ENCODE peak calls at places on chromosomes 1 and 21, in six cellular contexts. F is fibroblast of pulmonary artery; J is IMR-90; W is left ventricle myocardium inferior; M is CD8-positive, alpha-beta memory T cell; O is naive thymus-derived CD4-positive, alpha-beta T cell. Q is an unnamed sample.

GRCh38 chr1:59994302-59995198 is 68.0 kb upstream of the CYP2J2 start:
- DNase-seq in O (no peak), F (peak; percentile 75), M (no peak), W (no peak), J (no peak), Q (no peak)

GRCh38 chr1:179773264-179773663 is 30.2 kb downstream of the FAM163A start:
- DNase-seq in M (no peak), J (no peak), O (no peak), F (no peak), W (no peak), Q (no peak)

GRCh38 chr1:10613340-10613739 is 138.6 kb downstream of the PEX14 start:
- DNase-seq in J (no peak), M (no peak), O (no peak), F (no peak), W (no peak), Q (no peak)

GRCh38 chr1:27605796-27606707 is 2.1 kb upstream of the AHDC1 start:
- DNase-seq in O (peak; percentile 56), W (no peak), F (peak; percentile 73), M (no peak), J (peak; percentile 63), Q (peak; percentile 76)

GRCh38 chr1:41687007-41687406 is 202.5 kb upstream of the EDN2 start:
- DNase-seq in M (no peak), O (no peak), F (no peak), J (no peak), W (no peak), Q (no peak)

GRCh38 chr1:6222644-6223043 is 13.1 kb downstream of the ICMT start:
- DNase-seq in J (peak; percentile 31), F (peak; percentile 55), W (peak; percentile 72), M (no peak), O (no peak), Q (no peak)

GRCh38 chr1:110743397-110743796 is 68.7 kb upstream of the KCNA3 start:
- DNase-seq in M (no peak), J (no peak), W (no peak), F (no peak), O (no peak), Q (no peak)

GRCh38 chr1:27891196-27891889 is 19.0 kb downstream of the THEMIS2 start:
- DNase-seq in F (no peak), J (no peak), O (peak; percentile 51), W (no peak), M (no peak), Q (no peak)

GRCh38 chr1:184970691-184971161 is 3.6 kb downstream of the NIBAN1 start:
- DNase-seq in J (peak; percentile 59), W (no peak), O (no peak), F (peak; percentile 49), M (no peak), Q (no peak)

GRCh38 chr1:11784993-11785769 is 20.6 kb downstream of the MTHFR start:
- DNase-seq in J (peak; percentile 21), F (peak; percentile 60), M (peak; percentile 14), W (peak; percentile 78), O (no peak), Q (peak; percentile 40)

GRCh38 chr1:179156026-179156425 is 73.5 kb downstream of the ABL2 start:
- DNase-seq in J (no peak), O (no peak), M (no peak), F (no peak), W (no peak), Q (no peak)

GRCh38 chr1:233166896-233167295 is 128.6 kb downstream of the PCNX2 start:
- DNase-seq in J (no peak), O (no peak), M (no peak), W (no peak), F (peak; percentile 81), Q (no peak)

GRCh38 chr1:52634111-52634510 is 1.1 kb downstream of the SHISAL2A start:
- DNase-seq in W (no peak), F (no peak), M (no peak), O (no peak), J (no peak), Q (no peak)

GRCh38 chr1:27011976-27012563 is 580 bp downstream of the TENT5B start:
- DNase-seq in J (no peak), O (no peak), M (no peak), W (no peak), F (no peak), Q (no peak)

GRCh38 chr1:99963041-99963795 is 6.6 kb upstream of the SLC35A3 start:
- DNase-seq in O (no peak), J (peak; percentile 73), M (no peak), F (peak; percentile 71), W (no peak), Q (no peak)

GRCh38 chr1:12637693-12638092 is 6.2 kb upstream of the AADACL4 start:
- DNase-seq in O (no peak), F (no peak), W (no peak), M (no peak), J (no peak), Q (no peak)

GRCh38 chr1:52686830-52687229 is 11.3 kb downstream of the COA7 start:
- DNase-seq in O (no peak), W (no peak), M (no peak), J (no peak), F (no peak), Q (no peak)

GRCh38 chr1:16249838-16250241 is 12.9 kb upstream of the CPLANE2 start:
- DNase-seq in O (no peak), J (peak; percentile 76), F (peak; percentile 92), M (no peak), W (no peak), Q (no peak)

GRCh38 chr1:150110066-150110465 is 39.6 kb upstream of the PLEKHO1 start:
- DNase-seq in J (no peak), W (no peak), F (no peak), O (peak; percentile 10), M (no peak), Q (no peak)

GRCh38 chr1:178810585-178810984 is 60.3 kb downstream of the ANGPTL1 start:
- DNase-seq in F (no peak), W (no peak), M (no peak), O (no peak), J (no peak), Q (no peak)

GRCh38 chr1:206048582-206048981 is 4.4 kb upstream of the RHEX start:
- DNase-seq in W (no peak), J (no peak), O (no peak), M (no peak), F (no peak), Q (no peak)

GRCh38 chr1:27562021-27562420 is 41.9 kb downstream of the AHDC1 start:
- DNase-seq in M (no peak), W (peak; percentile 20), O (no peak), J (no peak), F (no peak), Q (no peak)

GRCh38 chr1:104648269-104648691 is 898.6 kb downstream of the AMY1C start:
- DNase-seq in M (no peak), F (peak; percentile 2), W (no peak), O (no peak), J (no peak), Q (peak; percentile 7)

DNA sequence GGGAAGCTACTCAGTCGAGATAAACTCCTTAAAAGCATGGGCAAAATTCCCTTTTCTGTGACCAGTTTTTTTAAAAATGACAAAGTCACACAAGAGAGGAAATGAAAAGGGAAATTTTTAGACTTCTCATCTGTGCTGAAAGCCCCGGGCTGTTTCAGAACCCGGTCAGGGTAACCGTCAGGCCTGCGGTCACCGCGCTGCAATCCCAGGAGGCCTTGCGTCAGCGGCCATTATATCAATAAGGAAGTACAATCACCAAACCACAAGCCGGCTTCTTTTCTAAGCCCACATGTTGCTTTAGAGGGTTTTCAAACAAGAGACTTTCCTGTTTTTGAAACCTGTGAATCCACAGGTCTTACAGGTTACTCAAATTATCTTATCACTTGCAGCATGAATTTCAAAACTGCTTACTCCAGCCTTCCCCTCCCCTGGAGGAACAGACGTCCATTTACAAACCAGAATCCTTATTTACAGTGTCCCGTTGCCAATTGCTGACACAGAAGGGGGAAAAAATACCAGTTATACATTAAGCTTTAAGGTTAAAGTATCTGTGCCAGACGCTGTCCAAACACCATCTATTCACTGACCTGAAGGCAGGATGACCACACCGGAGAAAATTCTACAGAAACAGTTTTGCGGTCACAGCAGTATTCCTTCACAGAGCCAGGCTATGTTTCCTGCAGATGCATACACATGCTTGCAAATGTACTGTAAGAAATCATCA is 165.3 kb downstream of the TOMM20 start:
- DNase-seq in M (peak; percentile 74), F (peak; percentile 87), J (peak; percentile 95), W (peak; percentile 82), O (peak; percentile 79), Q (no peak)
- H3K4me3 ChIP-seq in M (peak overlapping the region; percentile 35), F (no peak overlapping the region), J (no peak overlapping the region), W (no peak overlapping the region), O (peak overlapping the region; percentile 41), Q (no peak overlapping the region)

DNA sequence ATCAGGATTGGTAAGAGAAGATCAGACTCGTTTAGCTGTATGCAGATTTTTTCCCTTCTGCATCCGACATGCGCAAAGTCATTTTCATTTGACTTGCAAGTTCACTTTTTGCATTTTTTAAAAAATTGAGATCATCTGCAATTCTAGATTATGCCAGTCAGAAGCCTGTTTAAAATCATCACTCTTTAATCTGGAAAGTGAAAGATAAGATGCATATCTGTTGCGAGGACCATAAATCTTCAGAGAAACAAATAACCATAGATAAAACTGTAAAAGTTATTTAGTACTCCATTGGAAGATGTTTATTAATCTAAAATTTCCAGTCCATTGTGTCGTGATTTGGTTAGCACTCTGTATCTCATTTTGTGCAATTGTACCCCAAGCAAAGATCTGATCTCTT is 98.8 kb downstream of the ATG4C start:
- DNase-seq in O (no peak), F (no peak), W (no peak), M (no peak), J (no peak), Q (no peak)
- H3K4me3 ChIP-seq in O (no peak overlapping the region), F (no peak overlapping the region), W (no peak overlapping the region), M (no peak overlapping the region), J (no peak overlapping the region), Q (no peak overlapping the region)

DNA sequence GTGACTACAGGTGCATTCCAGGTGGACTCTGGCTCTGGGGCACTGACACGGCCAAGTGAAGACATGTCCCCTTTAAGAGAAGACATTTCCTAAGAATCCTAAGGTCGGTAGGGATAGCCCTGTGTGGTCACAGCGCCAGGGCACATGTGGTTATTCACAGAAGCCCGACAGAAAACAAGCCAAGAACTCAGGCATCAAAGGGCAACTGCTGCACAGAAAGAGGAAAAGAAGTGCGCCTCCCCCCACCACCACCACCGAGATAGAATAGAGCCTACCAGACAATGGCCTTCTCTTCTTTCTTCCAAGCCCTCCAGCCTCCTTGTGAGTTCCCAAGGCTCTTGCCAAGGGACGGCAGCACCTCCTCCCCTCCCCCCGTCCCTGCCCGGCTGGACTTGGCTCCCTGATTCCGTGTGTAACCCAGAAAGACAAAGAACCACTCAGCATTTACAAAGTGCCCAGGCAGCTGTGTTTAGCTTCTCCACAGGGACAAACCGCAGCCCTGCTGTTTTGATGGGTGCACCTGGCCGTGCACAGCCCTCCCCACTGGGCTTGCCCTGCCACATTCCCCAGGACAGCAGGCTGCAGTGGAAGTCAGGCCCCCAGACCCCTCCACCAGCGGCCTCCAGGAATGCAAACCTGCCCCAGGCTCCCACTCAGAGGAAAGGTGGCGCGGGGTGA is 30.2 kb downstream of the TMPRSS2 start:
- DNase-seq in M (no peak), O (no peak), F (no peak), J (no peak), W (no peak), Q (no peak)
- H3K4me3 ChIP-seq in M (no peak overlapping the region), O (no peak overlapping the region), F (no peak overlapping the region), J (no peak overlapping the region), W (no peak overlapping the region), Q (no peak overlapping the region)

DNA sequence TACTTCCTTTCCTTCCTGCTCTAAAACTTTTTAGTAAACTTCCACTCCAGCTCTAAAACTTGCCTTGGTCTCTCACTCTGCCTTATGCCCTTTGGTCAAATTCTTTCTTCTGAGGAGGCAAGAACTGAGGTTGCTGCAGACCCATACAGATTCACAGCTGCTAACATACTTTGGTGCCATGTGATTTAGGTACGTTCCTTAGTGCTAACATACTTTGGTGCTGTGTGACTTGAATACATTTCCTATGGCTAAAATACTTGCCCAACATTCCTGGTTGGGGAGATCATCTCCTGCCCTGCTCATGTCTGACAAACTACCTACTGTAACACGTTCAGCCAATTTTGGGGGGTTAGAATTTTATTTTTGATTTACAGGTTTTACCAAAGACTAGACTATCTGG is 6.8 kb upstream of the ZBTB40 start:
- DNase-seq in O (no peak), M (no peak), F (no peak), J (no peak), W (no peak), Q (no peak)
- H3K4me3 ChIP-seq in O (no peak overlapping the region), M (no peak overlapping the region), F (no peak overlapping the region), J (no peak overlapping the region), W (no peak overlapping the region), Q (no peak overlapping the region)

Q was measured in HAP-1.